ENCODE peak calls at places on chromosomes 11 and 22, in nine cellular contexts. One of them, this sample, is unnamed. For H3K9me3, the result is how much of the 10 kb centered on the place peaks cover.

GRCh38 chr11:126403039-126403438 is 47.6 kb downstream of the ST3GAL4 start:
- DNase-seq in SK-N-SH: no peak
- DNase-seq in OCI-LY7: no peak
- DNase-seq in astrocyte: no peak
- DNase-seq in PC-3: peak
- DNase-seq in GM23248: no peak
- DNase-seq in K562: no peak
- DNase-seq in cardiac muscle cell: no peak
- DNase-seq in left ventricle myocardium inferior: no peak
- DNase-seq in this sample: no peak

GRCh38 chr22:43378011-43378704 is 33.7 kb upstream of the MPPED1 start:
- DNase-seq in SK-N-SH: no peak
- DNase-seq in OCI-LY7: no peak
- DNase-seq in astrocyte: peak
- DNase-seq in PC-3: no peak
- DNase-seq in GM23248: peak
- DNase-seq in K562: no peak
- DNase-seq in cardiac muscle cell: peak
- DNase-seq in left ventricle myocardium inferior: no peak
- DNase-seq in this sample: no peak

GRCh38 chr11:26974068-26974790 is 19.7 kb upstream of the FIBIN start:
- DNase-seq in SK-N-SH: no peak
- DNase-seq in OCI-LY7: no peak
- DNase-seq in astrocyte: peak
- DNase-seq in PC-3: no peak
- DNase-seq in GM23248: peak
- DNase-seq in K562: no peak
- DNase-seq in cardiac muscle cell: peak
- DNase-seq in left ventricle myocardium inferior: no peak
- DNase-seq in this sample: no peak

GRCh38 chr11:102421262-102421661 is 31.3 kb downstream of the TMEM123 start:
- DNase-seq in SK-N-SH: no peak
- DNase-seq in OCI-LY7: peak
- DNase-seq in astrocyte: no peak
- DNase-seq in PC-3: no peak
- DNase-seq in GM23248: no peak
- DNase-seq in K562: no peak
- DNase-seq in cardiac muscle cell: no peak
- DNase-seq in left ventricle myocardium inferior: no peak
- DNase-seq in this sample: no peak

GRCh38 chr11:118883368-118884071 is at the start of gene CXCR5:
- DNase-seq in SK-N-SH: no peak
- DNase-seq in OCI-LY7: peak
- DNase-seq in astrocyte: peak
- DNase-seq in PC-3: no peak
- DNase-seq in GM23248: no peak
- DNase-seq in K562: no peak
- DNase-seq in cardiac muscle cell: no peak
- DNase-seq in left ventricle myocardium inferior: no peak
- DNase-seq in this sample: no peak

GRCh38 chr22:26673485-26673884 is 16.1 kb downstream of the MIAT start:
- DNase-seq in SK-N-SH: no peak
- DNase-seq in OCI-LY7: no peak
- DNase-seq in astrocyte: peak
- DNase-seq in PC-3: peak
- DNase-seq in GM23248: peak
- DNase-seq in K562: no peak
- DNase-seq in cardiac muscle cell: no peak
- DNase-seq in left ventricle myocardium inferior: no peak
- DNase-seq in this sample: no peak

GRCh38 chr11:76322593-76323341 is 58.2 kb downstream of the THAP12 start:
- DNase-seq in SK-N-SH: no peak
- DNase-seq in OCI-LY7: no peak
- DNase-seq in astrocyte: no peak
- DNase-seq in PC-3: no peak
- DNase-seq in GM23248: no peak
- DNase-seq in K562: no peak
- DNase-seq in cardiac muscle cell: peak
- DNase-seq in left ventricle myocardium inferior: no peak
- DNase-seq in this sample: no peak

GRCh38 chr11:63840356-63841060 is 1.6 kb downstream of the MARK2 start:
- DNase-seq in SK-N-SH: no peak
- DNase-seq in OCI-LY7: peak
- DNase-seq in astrocyte: no peak
- DNase-seq in PC-3: no peak
- DNase-seq in GM23248: peak
- DNase-seq in K562: no peak
- DNase-seq in cardiac muscle cell: no peak
- DNase-seq in left ventricle myocardium inferior: no peak
- DNase-seq in this sample: no peak

GRCh38 chr11:31102875-31103274 is 266.7 kb downstream of the DCDC1 start:
- DNase-seq in SK-N-SH: no peak
- DNase-seq in OCI-LY7: no peak
- DNase-seq in astrocyte: no peak
- DNase-seq in PC-3: no peak
- DNase-seq in GM23248: no peak
- DNase-seq in K562: no peak
- DNase-seq in cardiac muscle cell: no peak
- DNase-seq in left ventricle myocardium inferior: no peak
- DNase-seq in this sample: no peak

GRCh38 chr22:32079110-32080089 is 36.3 kb downstream of the SLC5A1 start:
- DNase-seq in SK-N-SH: no peak
- DNase-seq in OCI-LY7: no peak
- DNase-seq in astrocyte: peak
- DNase-seq in PC-3: peak
- DNase-seq in GM23248: peak
- DNase-seq in K562: no peak
- DNase-seq in cardiac muscle cell: peak
- DNase-seq in left ventricle myocardium inferior: no peak
- DNase-seq in this sample: no peak

GRCh38 chr22:43742551-43742950 is 69.6 kb downstream of the EFCAB6 start:
- DNase-seq in SK-N-SH: no peak
- DNase-seq in OCI-LY7: no peak
- DNase-seq in astrocyte: no peak
- DNase-seq in PC-3: no peak
- DNase-seq in GM23248: no peak
- DNase-seq in K562: no peak
- DNase-seq in cardiac muscle cell: no peak
- DNase-seq in left ventricle myocardium inferior: no peak
- DNase-seq in this sample: peak

GRCh38 chr11:5910521-5910920 is 17.5 kb downstream of the OR52E5 start:
- DNase-seq in SK-N-SH: no peak
- DNase-seq in OCI-LY7: no peak
- DNase-seq in astrocyte: no peak
- DNase-seq in PC-3: no peak
- DNase-seq in GM23248: no peak
- DNase-seq in K562: no peak
- DNase-seq in cardiac muscle cell: no peak
- DNase-seq in left ventricle myocardium inferior: no peak
- DNase-seq in this sample: no peak
- H3K27ac ChIP-seq in SK-N-SH: no peak
- H3K27ac ChIP-seq in OCI-LY7: no peak
- H3K27ac ChIP-seq in astrocyte: no peak
- H3K27ac ChIP-seq in PC-3: no peak
- H3K27ac ChIP-seq in GM23248: no peak
- H3K27ac ChIP-seq in K562: no peak
- H3K27ac ChIP-seq in cardiac muscle cell: no peak
- H3K27ac ChIP-seq in left ventricle myocardium inferior: no peak
- H3K27ac ChIP-seq in this sample: no peak

DNA sequence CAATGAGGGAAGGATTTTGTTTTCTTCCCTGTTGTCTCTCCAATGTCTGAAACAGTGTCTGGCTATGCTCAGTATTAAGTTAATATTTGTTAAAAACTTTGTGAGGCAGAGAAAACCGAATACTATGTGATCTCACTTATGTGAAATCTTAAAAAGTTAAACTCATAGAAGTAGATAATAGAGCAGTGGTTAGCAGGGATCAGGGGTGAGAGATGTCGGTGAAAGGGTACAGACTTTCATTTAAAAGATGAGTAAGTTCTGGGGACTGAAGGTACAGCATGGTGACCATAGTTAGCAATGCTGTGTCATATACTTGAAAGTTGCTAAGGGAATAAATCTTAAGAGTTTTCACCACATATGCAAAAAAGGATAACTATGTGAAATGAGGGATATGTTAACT is 244.6 kb downstream of the AASDHPPT start:
- DNase-seq in SK-N-SH: no peak
- DNase-seq in OCI-LY7: no peak
- DNase-seq in astrocyte: no peak
- DNase-seq in PC-3: no peak
- DNase-seq in GM23248: no peak
- DNase-seq in K562: no peak
- DNase-seq in cardiac muscle cell: no peak
- DNase-seq in left ventricle myocardium inferior: no peak
- DNase-seq in this sample: no peak
- H3K9me3 ChIP-seq in SK-N-SH: under half
- H3K9me3 ChIP-seq in OCI-LY7: under half
- H3K9me3 ChIP-seq in astrocyte: under half
- H3K9me3 ChIP-seq in PC-3: under half
- H3K9me3 ChIP-seq in GM23248: under half
- H3K9me3 ChIP-seq in K562: under half
- H3K9me3 ChIP-seq in cardiac muscle cell: under half
- H3K9me3 ChIP-seq in left ventricle myocardium inferior: under half
- H3K9me3 ChIP-seq in this sample: under half

GRCh38 chr11:71330996-71331395 is 78.6 kb upstream of the SHANK2 start:
- DNase-seq in SK-N-SH: no peak
- DNase-seq in OCI-LY7: no peak
- DNase-seq in astrocyte: no peak
- DNase-seq in PC-3: no peak
- DNase-seq in GM23248: no peak
- DNase-seq in K562: no peak
- DNase-seq in cardiac muscle cell: no peak
- DNase-seq in left ventricle myocardium inferior: no peak
- DNase-seq in this sample: no peak
- H3K27ac ChIP-seq in SK-N-SH: no peak
- H3K27ac ChIP-seq in OCI-LY7: no peak
- H3K27ac ChIP-seq in astrocyte: no peak
- H3K27ac ChIP-seq in PC-3: no peak
- H3K27ac ChIP-seq in GM23248: no peak
- H3K27ac ChIP-seq in K562: no peak
- H3K27ac ChIP-seq in cardiac muscle cell: no peak
- H3K27ac ChIP-seq in left ventricle myocardium inferior: no peak
- H3K27ac ChIP-seq in this sample: no peak

DNA sequence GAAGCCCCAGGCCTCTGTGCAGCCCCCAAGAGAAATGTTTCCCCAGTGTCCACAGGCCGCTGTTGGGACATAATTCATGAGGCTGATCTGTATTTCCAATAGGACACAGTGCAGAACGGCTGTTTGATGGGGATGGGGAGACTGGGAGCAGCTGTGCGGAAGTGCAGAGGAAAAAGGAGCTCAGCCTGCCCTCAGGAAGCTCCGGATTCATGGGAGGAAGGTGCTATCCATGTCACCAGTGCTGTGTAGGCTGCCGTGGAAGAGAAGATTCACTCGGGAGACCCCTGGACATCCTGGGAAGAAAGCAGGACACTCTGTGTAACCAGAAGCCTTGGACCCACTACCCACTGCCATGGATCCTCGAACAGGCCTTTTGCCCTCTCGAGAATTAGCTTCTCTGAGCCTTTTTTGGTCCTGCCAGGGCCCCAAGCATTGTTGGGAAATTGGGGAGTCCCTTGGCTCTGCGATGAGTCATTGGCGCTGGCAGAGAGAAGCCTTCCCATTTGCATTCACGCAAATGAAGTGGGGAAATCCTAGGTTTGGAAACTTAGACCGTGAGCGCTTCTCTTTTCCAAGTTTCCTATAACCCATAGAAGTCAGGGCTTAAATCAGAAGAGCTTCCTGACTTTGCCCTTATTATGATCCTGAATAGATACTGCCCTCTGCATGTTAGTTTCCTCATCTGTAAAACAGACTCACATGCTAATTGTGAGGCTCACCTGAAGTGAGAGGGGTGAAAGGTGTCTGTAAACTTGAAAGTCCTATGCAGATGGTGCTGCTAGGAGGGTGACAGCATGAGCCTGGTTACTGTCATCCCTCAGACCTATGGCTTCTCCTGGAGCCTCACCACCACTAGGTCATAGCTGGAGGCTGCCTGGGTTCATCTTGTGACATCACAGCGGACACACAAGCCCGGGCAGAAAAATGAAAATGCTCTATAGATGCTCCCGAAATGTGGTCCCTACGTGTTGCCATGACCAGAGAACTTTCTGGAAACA is 229.2 kb upstream of the B3GAT1 start:
- DNase-seq in SK-N-SH: no peak
- DNase-seq in OCI-LY7: no peak
- DNase-seq in astrocyte: no peak
- DNase-seq in PC-3: no peak
- DNase-seq in GM23248: no peak
- DNase-seq in K562: no peak
- DNase-seq in cardiac muscle cell: no peak
- DNase-seq in left ventricle myocardium inferior: no peak
- DNase-seq in this sample: no peak
- H3K9me3 ChIP-seq in SK-N-SH: under half
- H3K9me3 ChIP-seq in OCI-LY7: under half
- H3K9me3 ChIP-seq in astrocyte: under half
- H3K9me3 ChIP-seq in PC-3: under half
- H3K9me3 ChIP-seq in GM23248: under half
- H3K9me3 ChIP-seq in K562: under half
- H3K9me3 ChIP-seq in cardiac muscle cell: under half
- H3K9me3 ChIP-seq in left ventricle myocardium inferior: under half
- H3K9me3 ChIP-seq in this sample: under half

DNA sequence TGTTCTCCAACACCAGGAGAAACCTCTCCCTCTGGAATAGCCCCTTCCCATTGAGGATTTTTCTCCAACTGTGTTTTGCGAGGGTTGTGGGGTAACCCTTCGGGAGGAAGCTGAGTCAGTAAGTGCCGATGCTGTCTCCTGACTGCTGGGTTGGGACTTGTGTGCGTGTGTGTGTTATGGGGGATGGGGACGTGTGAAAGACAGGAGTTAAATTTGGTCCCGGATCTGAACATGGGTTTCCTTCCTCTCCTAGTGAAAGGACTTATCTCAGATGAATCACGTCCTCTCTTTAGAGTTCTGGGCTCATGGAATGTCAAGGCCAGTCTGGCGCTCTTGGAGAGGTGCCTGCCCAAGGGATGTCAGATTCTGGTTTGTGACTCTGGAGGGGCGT is 33.3 kb downstream of the KIAA1671 start:
- DNase-seq in SK-N-SH: no peak
- DNase-seq in OCI-LY7: no peak
- DNase-seq in astrocyte: peak
- DNase-seq in PC-3: peak
- DNase-seq in GM23248: peak
- DNase-seq in K562: no peak
- DNase-seq in cardiac muscle cell: peak
- DNase-seq in left ventricle myocardium inferior: no peak
- DNase-seq in this sample: no peak
- H3K27ac ChIP-seq in SK-N-SH: peak
- H3K27ac ChIP-seq in OCI-LY7: no peak
- H3K27ac ChIP-seq in astrocyte: peak
- H3K27ac ChIP-seq in PC-3: peak
- H3K27ac ChIP-seq in GM23248: no peak
- H3K27ac ChIP-seq in K562: no peak
- H3K27ac ChIP-seq in cardiac muscle cell: peak
- H3K27ac ChIP-seq in left ventricle myocardium inferior: peak
- H3K27ac ChIP-seq in this sample: no peak

DNA sequence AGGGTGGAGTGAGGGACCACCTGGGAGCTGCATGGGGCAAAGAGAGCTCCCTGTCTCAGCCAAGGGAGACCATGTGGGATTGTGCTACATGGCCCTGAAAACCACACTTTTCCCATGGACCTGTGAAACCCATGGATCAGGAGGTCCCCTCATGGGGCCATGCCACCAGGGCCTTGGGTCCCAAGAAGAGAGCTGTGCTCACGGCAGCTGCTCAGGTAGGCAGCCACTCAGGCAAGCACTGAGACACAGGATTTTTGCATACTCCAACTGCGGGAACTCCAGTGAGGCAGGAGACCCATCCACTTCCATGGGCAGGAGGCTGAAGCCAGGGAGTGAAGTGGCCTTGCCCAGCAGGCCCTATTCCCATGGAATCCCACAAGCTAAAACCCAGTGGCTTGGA is 190.0 kb downstream of the KCNA4 start:
- DNase-seq in SK-N-SH: no peak
- DNase-seq in OCI-LY7: no peak
- DNase-seq in astrocyte: no peak
- DNase-seq in PC-3: no peak
- DNase-seq in GM23248: no peak
- DNase-seq in K562: no peak
- DNase-seq in cardiac muscle cell: no peak
- DNase-seq in left ventricle myocardium inferior: no peak
- DNase-seq in this sample: no peak
- H3K9me3 ChIP-seq in SK-N-SH: under half
- H3K9me3 ChIP-seq in OCI-LY7: under half
- H3K9me3 ChIP-seq in astrocyte: under half
- H3K9me3 ChIP-seq in PC-3: under half
- H3K9me3 ChIP-seq in GM23248: under half
- H3K9me3 ChIP-seq in K562: under half
- H3K9me3 ChIP-seq in cardiac muscle cell: under half
- H3K9me3 ChIP-seq in left ventricle myocardium inferior: under half
- H3K9me3 ChIP-seq in this sample: under half